ENCODE peak calls at places on chromosomes 12 and 14, in ten cellular contexts. One of them, this sample, is unnamed.
A peak's percentile ranks its signal among the peaks of the same experiment; 100 is the strongest.

GRCh38 chr12:95653761-95654546 is 102.7 kb upstream of the USP44 start:
- DNase-seq in Calu3: peak; percentile 51
- DNase-seq in nephron progenitor cell: no peak
- DNase-seq in kidney epithelial cell: no peak
- DNase-seq in AG10803: peak; percentile 88
- DNase-seq in HFFc6: peak; percentile 91
- DNase-seq in B cell: peak; percentile 12
- DNase-seq in AG09319: peak; percentile 64
- DNase-seq in coronary artery: no peak
- DNase-seq in HCT116: peak; percentile 13
- DNase-seq in this sample: peak; percentile 96

GRCh38 chr12:74185360-74185759 is 352.3 kb upstream of the ATXN7L3B start:
- DNase-seq in Calu3: no peak
- DNase-seq in nephron progenitor cell: no peak
- DNase-seq in kidney epithelial cell: no peak
- DNase-seq in AG10803: no peak
- DNase-seq in HFFc6: no peak
- DNase-seq in B cell: no peak
- DNase-seq in AG09319: no peak
- DNase-seq in coronary artery: no peak
- DNase-seq in HCT116: no peak
- DNase-seq in this sample: no peak

GRCh38 chr12:21697829-21698630 is 40.4 kb upstream of the LDHB start:
- DNase-seq in Calu3: no peak
- DNase-seq in nephron progenitor cell: no peak
- DNase-seq in kidney epithelial cell: no peak
- DNase-seq in AG10803: peak; percentile 38
- DNase-seq in HFFc6: peak; percentile 3
- DNase-seq in B cell: peak; percentile 34
- DNase-seq in AG09319: no peak
- DNase-seq in coronary artery: no peak
- DNase-seq in HCT116: peak; percentile 31
- DNase-seq in this sample: peak; percentile 72

GRCh38 chr14:59964251-59965007 is 44.5 kb downstream of the LRRC9 start:
- DNase-seq in Calu3: no peak
- DNase-seq in nephron progenitor cell: no peak
- DNase-seq in kidney epithelial cell: no peak
- DNase-seq in AG10803: no peak
- DNase-seq in HFFc6: no peak
- DNase-seq in B cell: peak; percentile 2
- DNase-seq in AG09319: no peak
- DNase-seq in coronary artery: no peak
- DNase-seq in HCT116: no peak
- DNase-seq in this sample: peak; percentile 7

GRCh38 chr12:107344035-107344808 is 250.9 kb upstream of the CRY1 start:
- DNase-seq in Calu3: no peak
- DNase-seq in nephron progenitor cell: no peak
- DNase-seq in kidney epithelial cell: peak; percentile 98
- DNase-seq in AG10803: peak; percentile 32
- DNase-seq in HFFc6: no peak
- DNase-seq in B cell: no peak
- DNase-seq in AG09319: no peak
- DNase-seq in coronary artery: no peak
- DNase-seq in HCT116: peak; percentile 84
- DNase-seq in this sample: peak; percentile 64

GRCh38 chr12:69254046-69254445 is 14.7 kb downstream of the CPSF6 start:
- DNase-seq in Calu3: no peak
- DNase-seq in nephron progenitor cell: no peak
- DNase-seq in kidney epithelial cell: no peak
- DNase-seq in AG10803: peak; percentile 53
- DNase-seq in HFFc6: peak; percentile 38
- DNase-seq in B cell: peak; percentile 59
- DNase-seq in AG09319: no peak
- DNase-seq in coronary artery: no peak
- DNase-seq in HCT116: peak; percentile 33
- DNase-seq in this sample: peak; percentile 67

GRCh38 chr12:23133471-23133870 is 508.5 kb downstream of the ETNK1 start:
- DNase-seq in Calu3: no peak
- DNase-seq in nephron progenitor cell: no peak
- DNase-seq in kidney epithelial cell: no peak
- DNase-seq in AG10803: no peak
- DNase-seq in HFFc6: no peak
- DNase-seq in B cell: no peak
- DNase-seq in AG09319: no peak
- DNase-seq in coronary artery: no peak
- DNase-seq in HCT116: no peak
- DNase-seq in this sample: no peak

GRCh38 chr12:67541625-67541991 is 106.9 kb upstream of the DYRK2 start:
- DNase-seq in Calu3: peak; percentile 76
- DNase-seq in nephron progenitor cell: no peak
- DNase-seq in kidney epithelial cell: no peak
- DNase-seq in AG10803: no peak
- DNase-seq in HFFc6: no peak
- DNase-seq in B cell: no peak
- DNase-seq in AG09319: no peak
- DNase-seq in coronary artery: no peak
- DNase-seq in HCT116: no peak
- DNase-seq in this sample: no peak

GRCh38 chr12:40587970-40588369 is 104.3 kb upstream of the CNTN1 start:
- DNase-seq in Calu3: no peak
- DNase-seq in nephron progenitor cell: no peak
- DNase-seq in kidney epithelial cell: no peak
- DNase-seq in AG10803: no peak
- DNase-seq in HFFc6: no peak
- DNase-seq in B cell: no peak
- DNase-seq in AG09319: no peak
- DNase-seq in coronary artery: no peak
- DNase-seq in HCT116: no peak
- DNase-seq in this sample: no peak

GRCh38 chr14:68781161-68782021 is 11.5 kb downstream of the ZFP36L1 start:
- DNase-seq in Calu3: no peak
- DNase-seq in nephron progenitor cell: no peak
- DNase-seq in kidney epithelial cell: no peak
- DNase-seq in AG10803: no peak
- DNase-seq in HFFc6: no peak
- DNase-seq in B cell: no peak
- DNase-seq in AG09319: no peak
- DNase-seq in coronary artery: peak; percentile 68
- DNase-seq in HCT116: no peak
- DNase-seq in this sample: no peak

DNA sequence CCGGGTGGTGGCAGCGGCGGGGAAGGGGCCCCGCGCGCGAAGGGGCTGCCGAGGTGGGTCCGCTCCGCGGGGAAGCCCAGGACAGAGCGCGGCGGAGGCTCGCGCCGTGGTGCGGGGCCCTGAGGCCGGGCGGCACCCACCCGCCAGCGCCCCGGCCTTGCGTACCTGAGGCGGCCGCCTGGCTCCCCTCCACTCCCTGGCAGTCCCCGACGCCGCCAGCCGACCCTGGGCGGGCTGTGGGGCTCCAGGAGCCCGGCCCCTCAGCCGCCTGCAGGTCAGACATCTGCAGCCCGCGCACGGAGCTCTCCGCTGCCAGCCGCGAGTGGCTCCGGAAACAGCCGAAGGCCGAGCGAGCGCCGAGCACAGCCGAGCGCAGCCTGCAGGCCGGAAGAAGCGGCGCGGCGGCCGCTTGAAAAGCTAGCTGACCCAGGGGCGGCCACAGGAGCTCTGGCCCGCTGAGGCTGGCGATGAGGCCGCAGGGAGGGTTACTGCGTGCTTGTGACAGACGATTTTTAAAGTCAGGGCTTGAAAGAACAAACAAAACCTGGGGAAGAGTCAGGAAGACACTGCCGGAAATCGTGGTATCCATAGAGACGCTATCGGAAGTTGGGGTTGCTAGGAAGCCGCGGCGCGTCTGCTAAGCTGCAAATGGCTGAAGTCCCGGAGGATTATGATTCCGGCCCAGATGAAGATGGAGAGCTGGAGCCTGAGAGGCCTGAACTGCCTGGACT is at the start of the genes SAMD15 and TMED8:
- DNase-seq in Calu3: peak; percentile 83
- DNase-seq in nephron progenitor cell: peak; percentile 91
- DNase-seq in kidney epithelial cell: peak; percentile 58
- DNase-seq in AG10803: peak; percentile 81
- DNase-seq in HFFc6: peak; percentile 70
- DNase-seq in B cell: peak; percentile 90
- DNase-seq in AG09319: peak; percentile 44
- DNase-seq in coronary artery: peak; percentile 84
- DNase-seq in HCT116: peak; percentile 61
- DNase-seq in this sample: peak; percentile 90
- TF ChIP-seq CTCF in Calu3: no peak
- TF ChIP-seq CTCF in nephron progenitor cell: no peak
- TF ChIP-seq CTCF in kidney epithelial cell: peak; percentile 21
- TF ChIP-seq CTCF in AG10803: peak; percentile 26
- TF ChIP-seq CTCF in HFFc6: peak; percentile 60
- TF ChIP-seq CTCF in B cell: peak; percentile 48
- TF ChIP-seq CTCF in AG09319: peak; percentile 22
- TF ChIP-seq CTCF in coronary artery: no peak
- TF ChIP-seq CTCF in HCT116: no peak
- TF ChIP-seq CTCF in this sample: peak; percentile 14

GRCh38 chr12:26719852-26720251 is 113.1 kb downstream of the ITPR2 start:
- DNase-seq in Calu3: no peak
- DNase-seq in nephron progenitor cell: no peak
- DNase-seq in kidney epithelial cell: no peak
- DNase-seq in AG10803: no peak
- DNase-seq in HFFc6: no peak
- DNase-seq in B cell: no peak
- DNase-seq in AG09319: no peak
- DNase-seq in coronary artery: no peak
- DNase-seq in HCT116: no peak
- DNase-seq in this sample: no peak
- TF ChIP-seq CTCF in Calu3: no peak
- TF ChIP-seq CTCF in nephron progenitor cell: peak; percentile 23
- TF ChIP-seq CTCF in kidney epithelial cell: peak; percentile 11
- TF ChIP-seq CTCF in AG10803: peak; percentile 30
- TF ChIP-seq CTCF in HFFc6: peak; percentile 43
- TF ChIP-seq CTCF in B cell: no peak
- TF ChIP-seq CTCF in AG09319: no peak
- TF ChIP-seq CTCF in coronary artery: no peak
- TF ChIP-seq CTCF in HCT116: peak; percentile 34
- TF ChIP-seq CTCF in this sample: peak; percentile 31

GRCh38 chr12:66143868-66144267 is 13.3 kb upstream of the LLPH start:
- DNase-seq in Calu3: no peak
- DNase-seq in nephron progenitor cell: no peak
- DNase-seq in kidney epithelial cell: no peak
- DNase-seq in AG10803: no peak
- DNase-seq in HFFc6: no peak
- DNase-seq in B cell: no peak
- DNase-seq in AG09319: no peak
- DNase-seq in coronary artery: no peak
- DNase-seq in HCT116: no peak
- DNase-seq in this sample: no peak

GRCh38 chr12:66149702-66150398 is 19.3 kb upstream of the LLPH start:
- DNase-seq in Calu3: no peak
- DNase-seq in nephron progenitor cell: no peak
- DNase-seq in kidney epithelial cell: no peak
- DNase-seq in AG10803: no peak
- DNase-seq in HFFc6: no peak
- DNase-seq in B cell: no peak
- DNase-seq in AG09319: no peak
- DNase-seq in coronary artery: no peak
- DNase-seq in HCT116: no peak
- DNase-seq in this sample: peak; percentile 27

GRCh38 chr12:66141299-66141698 is 10.7 kb upstream of the LLPH start:
- DNase-seq in Calu3: no peak
- DNase-seq in nephron progenitor cell: no peak
- DNase-seq in kidney epithelial cell: no peak
- DNase-seq in AG10803: no peak
- DNase-seq in HFFc6: no peak
- DNase-seq in B cell: no peak
- DNase-seq in AG09319: no peak
- DNase-seq in coronary artery: no peak
- DNase-seq in HCT116: no peak
- DNase-seq in this sample: no peak

GRCh38 chr12:66140726-66141125 is 10.2 kb upstream of the LLPH start:
- DNase-seq in Calu3: no peak
- DNase-seq in nephron progenitor cell: no peak
- DNase-seq in kidney epithelial cell: no peak
- DNase-seq in AG10803: no peak
- DNase-seq in HFFc6: no peak
- DNase-seq in B cell: no peak
- DNase-seq in AG09319: no peak
- DNase-seq in coronary artery: no peak
- DNase-seq in HCT116: no peak
- DNase-seq in this sample: no peak

GRCh38 chr12:66144796-66145754 is 14.5 kb upstream of the LLPH start:
- DNase-seq in Calu3: peak; percentile 76
- DNase-seq in nephron progenitor cell: no peak
- DNase-seq in kidney epithelial cell: peak; percentile 35
- DNase-seq in AG10803: peak; percentile 77
- DNase-seq in HFFc6: peak; percentile 59
- DNase-seq in B cell: peak; percentile 44
- DNase-seq in AG09319: peak; percentile 46
- DNase-seq in coronary artery: no peak
- DNase-seq in HCT116: peak; percentile 52
- DNase-seq in this sample: peak; percentile 95
- TF ChIP-seq CTCF in Calu3: peak; percentile 76
- TF ChIP-seq CTCF in nephron progenitor cell: peak; percentile 61
- TF ChIP-seq CTCF in kidney epithelial cell: peak; percentile 67
- TF ChIP-seq CTCF in AG10803: peak; percentile 65
- TF ChIP-seq CTCF in HFFc6: peak; percentile 83
- TF ChIP-seq CTCF in B cell: peak; percentile 63
- TF ChIP-seq CTCF in AG09319: peak; percentile 44
- TF ChIP-seq CTCF in coronary artery: peak; percentile 48
- TF ChIP-seq CTCF in HCT116: peak; percentile 92
- TF ChIP-seq CTCF in this sample: peak; percentile 63

DNA sequence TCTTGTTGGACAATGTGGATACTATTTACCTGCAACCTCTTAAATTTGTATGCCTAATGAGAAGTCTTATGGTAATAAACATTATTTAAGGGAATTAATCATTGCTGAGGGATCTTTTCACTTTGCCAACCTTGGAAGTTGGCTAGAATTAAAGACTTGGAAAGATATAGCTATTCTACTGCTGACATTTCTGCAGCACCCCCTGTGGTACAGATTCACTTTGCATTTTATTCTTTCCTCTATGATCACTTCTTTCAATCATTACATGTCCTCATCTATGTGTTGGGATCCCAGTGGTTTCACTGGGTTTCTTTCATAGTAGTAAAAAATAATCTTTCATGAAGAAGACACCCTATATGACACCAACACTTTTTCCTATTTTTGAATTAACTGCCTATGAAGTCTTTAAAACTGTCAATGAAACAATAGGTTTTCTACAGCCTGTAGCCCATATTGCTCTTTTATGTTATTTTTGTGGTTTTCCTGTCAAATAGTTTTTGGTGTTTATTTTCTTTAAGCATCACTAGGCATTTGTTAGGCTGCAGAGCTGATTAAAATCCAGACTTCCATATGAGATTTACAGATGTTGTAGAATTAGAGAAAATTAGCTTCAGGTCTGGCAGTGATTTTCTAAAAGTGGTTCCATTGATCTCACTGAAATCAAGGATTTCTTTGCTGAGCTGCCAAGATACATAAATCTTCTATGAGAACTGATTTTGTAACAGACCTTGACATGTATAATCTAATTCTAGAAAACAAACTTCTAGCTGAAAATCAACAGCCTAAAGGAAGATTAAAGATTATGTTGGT is 256.1 kb downstream of the NAV3 start:
- DNase-seq in Calu3: no peak
- DNase-seq in nephron progenitor cell: no peak
- DNase-seq in kidney epithelial cell: no peak
- DNase-seq in AG10803: no peak
- DNase-seq in HFFc6: no peak
- DNase-seq in B cell: no peak
- DNase-seq in AG09319: no peak
- DNase-seq in coronary artery: no peak
- DNase-seq in HCT116: no peak
- DNase-seq in this sample: no peak
- TF ChIP-seq CTCF in Calu3: no peak
- TF ChIP-seq CTCF in nephron progenitor cell: no peak
- TF ChIP-seq CTCF in kidney epithelial cell: no peak
- TF ChIP-seq CTCF in AG10803: peak; percentile 18
- TF ChIP-seq CTCF in HFFc6: peak; percentile 59
- TF ChIP-seq CTCF in B cell: no peak
- TF ChIP-seq CTCF in AG09319: peak; percentile 22
- TF ChIP-seq CTCF in coronary artery: no peak
- TF ChIP-seq CTCF in HCT116: peak; percentile 31
- TF ChIP-seq CTCF in this sample: peak; percentile 39

This sample was measured in cardiac fibroblast.